ENCODE peak calls at places on chromosome 11, in five cellular contexts. One of them, this sample, is unnamed.

GRCh38 chr11:44047931-44048431 is at the start of gene ACCSL:
- DNase-seq in brain microvascular endothelial cell: no peak
- DNase-seq in MV-4-11: no peak
- DNase-seq in T-helper 17 cell: no peak
- DNase-seq in ureter: peak
- DNase-seq in this sample: no peak

GRCh38 chr11:13561860-13562259 is 66.1 kb upstream of the PTH start:
- DNase-seq in brain microvascular endothelial cell: no peak
- DNase-seq in T-helper 17 cell: no peak
- DNase-seq in ureter: no peak
- DNase-seq in MV-4-11: no peak
- DNase-seq in this sample: no peak

GRCh38 chr11:20310137-20310536 is 53.4 kb upstream of the HTATIP2 start:
- DNase-seq in MV-4-11: no peak
- DNase-seq in brain microvascular endothelial cell: peak
- DNase-seq in T-helper 17 cell: no peak
- DNase-seq in ureter: no peak
- DNase-seq in this sample: no peak

GRCh38 chr11:79152511-79152910 is 288.3 kb downstream of the TENM4 start:
- DNase-seq in T-helper 17 cell: no peak
- DNase-seq in brain microvascular endothelial cell: no peak
- DNase-seq in ureter: no peak
- DNase-seq in MV-4-11: no peak
- DNase-seq in this sample: no peak

GRCh38 chr11:13698147-13698546 is 29.7 kb downstream of the FAR1 start:
- DNase-seq in ureter: no peak
- DNase-seq in brain microvascular endothelial cell: no peak
- DNase-seq in MV-4-11: no peak
- DNase-seq in T-helper 17 cell: no peak
- DNase-seq in this sample: no peak

GRCh38 chr11:70489276-70489675 is 90.9 kb downstream of the CTTN start:
- DNase-seq in MV-4-11: no peak
- DNase-seq in brain microvascular endothelial cell: no peak
- DNase-seq in T-helper 17 cell: no peak
- DNase-seq in ureter: no peak
- DNase-seq in this sample: no peak

GRCh38 chr11:16604784-16605439 is 133.5 kb upstream of the C11orf58 start:
- DNase-seq in T-helper 17 cell: no peak
- DNase-seq in ureter: no peak
- DNase-seq in brain microvascular endothelial cell: peak
- DNase-seq in MV-4-11: no peak
- DNase-seq in this sample: peak

GRCh38 chr11:130390071-130390758 is 38.2 kb downstream of the ADAMTS8 start:
- DNase-seq in T-helper 17 cell: no peak
- DNase-seq in ureter: no peak
- DNase-seq in brain microvascular endothelial cell: peak
- DNase-seq in MV-4-11: peak
- DNase-seq in this sample: peak

GRCh38 chr11:63490551-63491239 is at the start of gene PLAAT5:
- DNase-seq in T-helper 17 cell: no peak
- DNase-seq in MV-4-11: no peak
- DNase-seq in ureter: peak
- DNase-seq in brain microvascular endothelial cell: peak
- DNase-seq in this sample: no peak

GRCh38 chr11:128336203-128336602 is 251.2 kb downstream of the ETS1 start:
- DNase-seq in ureter: peak
- DNase-seq in MV-4-11: no peak
- DNase-seq in brain microvascular endothelial cell: peak
- DNase-seq in T-helper 17 cell: no peak
- DNase-seq in this sample: peak

GRCh38 chr11:119316729-119317591 is at the start of gene MCAM:
- DNase-seq in MV-4-11: no peak
- DNase-seq in brain microvascular endothelial cell: no peak
- DNase-seq in ureter: no peak
- DNase-seq in T-helper 17 cell: peak
- DNase-seq in this sample: peak

GRCh38 chr11:267491-267994 is 10.7 kb upstream of the NLRP6 start:
- DNase-seq in brain microvascular endothelial cell: no peak
- DNase-seq in MV-4-11: peak
- DNase-seq in ureter: no peak
- DNase-seq in T-helper 17 cell: peak
- DNase-seq in this sample: no peak

GRCh38 chr11:130068986-130069683 is 559 bp upstream of the APLP2 start:
- DNase-seq in T-helper 17 cell: peak
- DNase-seq in brain microvascular endothelial cell: peak
- DNase-seq in ureter: peak
- DNase-seq in MV-4-11: peak
- DNase-seq in this sample: peak

GRCh38 chr11:67614730-67615454 is 8.2 kb downstream of the NDUFV1 start:
- DNase-seq in ureter: no peak
- DNase-seq in T-helper 17 cell: no peak
- DNase-seq in brain microvascular endothelial cell: no peak
- DNase-seq in MV-4-11: no peak
- DNase-seq in this sample: no peak

GRCh38 chr11:35847473-35847872 is 96.4 kb upstream of the LDLRAD3 start:
- DNase-seq in MV-4-11: no peak
- DNase-seq in ureter: no peak
- DNase-seq in brain microvascular endothelial cell: no peak
- DNase-seq in T-helper 17 cell: no peak
- DNase-seq in this sample: no peak

GRCh38 chr11:27965559-27965958 is 142.4 kb downstream of the KIF18A start:
- DNase-seq in MV-4-11: no peak
- DNase-seq in brain microvascular endothelial cell: no peak
- DNase-seq in T-helper 17 cell: no peak
- DNase-seq in ureter: no peak
- DNase-seq in this sample: no peak

GRCh38 chr11:71241721-71242259 is 10.6 kb downstream of the SHANK2 start:
- DNase-seq in ureter: no peak
- DNase-seq in T-helper 17 cell: no peak
- DNase-seq in MV-4-11: no peak
- DNase-seq in brain microvascular endothelial cell: no peak
- DNase-seq in this sample: no peak

GRCh38 chr11:50178732-50179131 is 146.1 kb downstream of the OR4C45 start:
- DNase-seq in ureter: no peak
- DNase-seq in MV-4-11: no peak
- DNase-seq in T-helper 17 cell: no peak
- DNase-seq in brain microvascular endothelial cell: no peak
- DNase-seq in this sample: no peak

GRCh38 chr11:134676516-134677287 is 264.7 kb upstream of the B3GAT1 start:
- DNase-seq in MV-4-11: no peak
- DNase-seq in T-helper 17 cell: no peak
- DNase-seq in brain microvascular endothelial cell: no peak
- DNase-seq in ureter: peak
- DNase-seq in this sample: no peak

GRCh38 chr11:47426062-47426956 is at the start of gene PSMC3:
- DNase-seq in ureter: peak
- DNase-seq in MV-4-11: peak
- DNase-seq in brain microvascular endothelial cell: peak
- DNase-seq in T-helper 17 cell: peak
- DNase-seq in this sample: peak

GRCh38 chr11:111387318-111387863 is 8.3 kb upstream of the POU2AF1 start:
- DNase-seq in brain microvascular endothelial cell: no peak
- DNase-seq in ureter: peak
- DNase-seq in MV-4-11: no peak
- DNase-seq in T-helper 17 cell: no peak
- DNase-seq in this sample: no peak

GRCh38 chr11:72239296-72239848 is 4.6 kb downstream of the PHOX2A start:
- DNase-seq in T-helper 17 cell: no peak
- DNase-seq in MV-4-11: no peak
- DNase-seq in brain microvascular endothelial cell: no peak
- DNase-seq in ureter: peak
- DNase-seq in this sample: peak

GRCh38 chr11:30546334-30546733 is 39.8 kb downstream of the MPPED2 start:
- DNase-seq in T-helper 17 cell: no peak
- DNase-seq in MV-4-11: no peak
- DNase-seq in ureter: no peak
- DNase-seq in brain microvascular endothelial cell: no peak
- DNase-seq in this sample: no peak

GRCh38 chr11:64560139-64560771 is 30.8 kb upstream of the SLC22A12 start:
- DNase-seq in ureter: no peak
- DNase-seq in T-helper 17 cell: no peak
- DNase-seq in MV-4-11: no peak
- DNase-seq in brain microvascular endothelial cell: no peak
- DNase-seq in this sample: no peak